ENCODE peak calls at places on chromosomes 13 and 19, in six cellular contexts. X is GM23338, F is HCT116, T is SK-N-SH, W is Panc1, A is HepG2. B is an unnamed sample.
A peak's percentile ranks its signal among the peaks of the same experiment; 100 is the strongest.

GRCh38 chr19:18802354-18802753 is 11.2 kb upstream of the COMP start:
- DNase-seq in X (peak; percentile 88), F (no peak), T (peak; percentile 51), W (no peak), A (peak; percentile 50), B (no peak)

GRCh38 chr13:86960876-86961275 is 710.3 kb upstream of the SLITRK5 start:
- DNase-seq in X (no peak), F (no peak), T (no peak), W (no peak), A (no peak), B (no peak)

GRCh38 chr19:38134538-38135149 is 89.4 kb downstream of the DPF1 start:
- DNase-seq in X (peak; percentile 81), F (no peak), T (peak; percentile 65), W (peak; percentile 25), A (peak; percentile 38), B (peak; percentile 20)

GRCh38 chr19:5448374-5448773 is 6.8 kb upstream of the ZNRF4 start:
- DNase-seq in X (no peak), F (no peak), T (no peak), W (no peak), A (no peak), B (no peak)

GRCh38 chr13:31321457-31321856 is 121.7 kb downstream of the B3GLCT start:
- DNase-seq in X (no peak), F (no peak), T (no peak), W (no peak), A (no peak), B (no peak)

GRCh38 chr13:66926200-66926850 is 303.8 kb downstream of the PCDH9 start:
- DNase-seq in X (no peak), F (no peak), T (no peak), W (no peak), A (no peak), B (no peak)

GRCh38 chr13:44884076-44884729 is 105.1 kb downstream of the NUFIP1 start:
- DNase-seq in X (no peak), F (no peak), T (no peak), W (no peak), A (no peak), B (no peak)

GRCh38 chr13:48817166-48817802 is 158.4 kb upstream of the FNDC3A start:
- DNase-seq in X (no peak), F (no peak), T (no peak), W (no peak), A (no peak), B (no peak)

GRCh38 chr13:77494226-77494625 is 41.3 kb upstream of the SCEL start:
- DNase-seq in X (no peak), F (no peak), T (no peak), W (no peak), A (no peak), B (no peak)

GRCh38 chr19:38251564-38252051 is 4.6 kb downstream of the PPP1R14A start:
- DNase-seq in X (peak; percentile 56), F (no peak), T (no peak), W (no peak), A (no peak), B (no peak)

GRCh38 chr13:99628442-99628841 is 127.2 kb downstream of the TM9SF2 start:
- DNase-seq in X (no peak), F (no peak), T (no peak), W (no peak), A (no peak), B (no peak)

GRCh38 chr19:2478324-2478755 is 2.4 kb downstream of the GADD45B start:
- DNase-seq in X (peak; percentile 78), F (no peak), T (peak; percentile 63), W (no peak), A (no peak), B (peak; percentile 88)

GRCh38 chr19:48283908-48284307 is 14.0 kb downstream of the ZNF114 start:
- DNase-seq in X (no peak), F (no peak), T (no peak), W (no peak), A (no peak), B (no peak)

GRCh38 chr19:41753936-41754529 is 1.3 kb upstream of the CEACAM6 start:
- DNase-seq in X (peak; percentile 71), F (peak; percentile 39), T (peak; percentile 49), W (no peak), A (peak; percentile 14), B (peak; percentile 28)

GRCh38 chr13:97749174-97749573 is 204.3 kb upstream of the IPO5 start:
- DNase-seq in X (peak; percentile 15), F (peak; percentile 32), T (no peak), W (no peak), A (peak; percentile 9), B (no peak)

GRCh38 chr19:7579182-7579581 is 16.5 kb upstream of the CAMSAP3 start:
- DNase-seq in X (no peak), F (no peak), T (no peak), W (no peak), A (no peak), B (no peak)

GRCh38 chr19:57829316-57829715 is 783 bp upstream of the ZNF587B start:
- DNase-seq in X (no peak), F (no peak), T (no peak), W (no peak), A (peak; percentile 59), B (no peak)

GRCh38 chr19:14054721-14055120 is 7.2 kb downstream of the PALM3 start:
- DNase-seq in X (no peak), F (no peak), T (peak; percentile 17), W (no peak), A (no peak), B (no peak)

GRCh38 chr13:20363604-20364003 is 131.5 kb upstream of the GJB6 start:
- DNase-seq in X (no peak), F (no peak), T (no peak), W (no peak), A (no peak), B (no peak)

DNA sequence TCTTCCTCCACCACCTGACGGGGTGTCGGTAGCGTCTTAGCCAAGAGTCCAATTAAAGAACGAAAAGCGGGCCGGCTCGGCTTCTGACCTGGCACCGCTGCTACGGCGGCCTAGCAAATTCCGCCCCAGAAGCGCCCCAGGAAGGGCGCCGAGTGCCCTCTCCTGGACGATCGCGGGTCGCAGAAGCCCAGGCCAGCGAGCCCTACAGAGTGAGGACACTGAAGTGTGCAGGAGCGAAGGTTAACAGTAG is 1.1 kb upstream of the KMT2B start:
- DNase-seq in X (no peak), F (no peak), T (no peak), W (no peak), A (no peak), B (no peak)
- TF ChIP-seq POLR2AphosphoS5 in X (peak; percentile 63), F (no peak), T (no peak), W (no peak), A (peak; percentile 54), B (no peak)

DNA sequence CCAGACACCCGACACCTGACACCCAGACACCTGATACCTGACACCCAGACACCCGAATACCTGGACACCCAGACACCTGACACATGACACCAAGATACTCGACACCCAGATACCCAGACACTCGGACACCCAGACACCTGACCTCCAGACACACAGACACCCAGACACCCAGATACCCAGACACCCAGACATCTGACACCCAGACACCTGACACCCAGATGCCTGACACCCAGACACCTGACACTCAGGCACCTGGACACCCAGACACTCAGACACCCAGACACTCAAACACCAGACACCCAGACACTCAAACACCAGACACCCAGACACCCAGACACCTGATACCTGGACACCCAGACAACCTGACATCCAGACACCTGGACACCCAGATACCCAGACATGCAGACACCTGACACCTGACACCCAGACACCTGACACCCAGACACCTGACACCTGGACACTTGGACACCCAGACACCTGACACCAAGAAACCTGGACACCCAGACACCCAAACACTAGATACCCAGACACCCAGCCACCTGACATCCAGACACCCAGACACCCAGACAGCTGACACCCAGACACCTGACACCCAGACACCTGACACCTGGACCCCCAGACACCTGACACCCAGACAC is 18.9 kb downstream of the C19orf12 start:
- DNase-seq in X (no peak), F (no peak), T (no peak), W (no peak), A (no peak), B (no peak)
- TF ChIP-seq REST in X (no peak), F (no peak), T (no peak), W (no peak), A (no peak), B (no peak)

DNA sequence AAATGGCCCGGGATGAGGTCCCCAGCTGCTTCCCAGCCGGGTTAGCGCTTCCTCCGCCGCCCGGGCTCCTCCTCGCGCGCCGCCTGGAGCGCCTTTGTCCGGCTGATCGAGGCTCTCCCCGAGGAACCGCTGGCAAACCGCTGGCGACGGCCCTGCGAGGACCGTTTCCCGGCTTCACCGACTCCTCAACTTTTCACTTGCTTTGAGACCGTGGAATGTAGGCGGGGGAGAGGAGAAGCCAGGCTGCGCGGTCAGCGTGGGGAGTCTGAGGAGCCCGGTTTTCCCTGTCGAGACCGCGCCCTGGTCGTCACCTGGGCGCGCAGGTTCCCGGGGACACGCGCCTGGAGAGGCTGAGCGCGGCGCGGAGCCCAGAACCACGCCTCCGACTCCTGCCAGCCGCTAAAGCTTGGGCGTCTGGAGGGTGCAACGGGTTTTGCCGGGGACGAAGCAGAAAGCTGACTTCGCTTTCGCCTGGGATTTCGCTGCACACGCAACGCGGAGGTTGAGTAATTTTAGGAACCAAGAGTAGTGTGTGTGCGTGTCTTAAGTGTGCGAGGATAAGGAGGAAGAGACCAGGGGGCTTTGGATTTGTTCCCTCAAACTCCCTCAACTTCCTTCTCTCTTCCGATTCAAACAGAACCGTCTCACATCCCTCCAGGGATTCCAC is 7.3 kb upstream of the DGKH start:
- DNase-seq in X (peak; percentile 78), F (peak; percentile 38), T (peak; percentile 76), W (no peak), A (no peak), B (peak; percentile 46)
- TF ChIP-seq POLR2AphosphoS5 in X (no peak), F (no peak), T (no peak), W (no peak), A (no peak), B (no peak)

GRCh38 chr19:55544776-55545439 is 435 bp downstream of the SBK3 start:
- DNase-seq in X (no peak), F (no peak), T (no peak), W (no peak), A (peak; percentile 35), B (no peak)

GRCh38 chr19:55549500-55550320 is 4.4 kb upstream of the SBK3 start:
- DNase-seq in X (peak; percentile 83), F (peak; percentile 34), T (no peak), W (peak; percentile 87), A (peak; percentile 64), B (no peak)

GRCh38 chr19:55545913-55546495 is 661 bp upstream of the SBK3 start:
- DNase-seq in X (no peak), F (no peak), T (no peak), W (no peak), A (peak; percentile 28), B (no peak)

GRCh38 chr19:55545443-55545842 is at the start of gene SBK3:
- DNase-seq in X (no peak), F (no peak), T (no peak), W (no peak), A (no peak), B (no peak)

DNA sequence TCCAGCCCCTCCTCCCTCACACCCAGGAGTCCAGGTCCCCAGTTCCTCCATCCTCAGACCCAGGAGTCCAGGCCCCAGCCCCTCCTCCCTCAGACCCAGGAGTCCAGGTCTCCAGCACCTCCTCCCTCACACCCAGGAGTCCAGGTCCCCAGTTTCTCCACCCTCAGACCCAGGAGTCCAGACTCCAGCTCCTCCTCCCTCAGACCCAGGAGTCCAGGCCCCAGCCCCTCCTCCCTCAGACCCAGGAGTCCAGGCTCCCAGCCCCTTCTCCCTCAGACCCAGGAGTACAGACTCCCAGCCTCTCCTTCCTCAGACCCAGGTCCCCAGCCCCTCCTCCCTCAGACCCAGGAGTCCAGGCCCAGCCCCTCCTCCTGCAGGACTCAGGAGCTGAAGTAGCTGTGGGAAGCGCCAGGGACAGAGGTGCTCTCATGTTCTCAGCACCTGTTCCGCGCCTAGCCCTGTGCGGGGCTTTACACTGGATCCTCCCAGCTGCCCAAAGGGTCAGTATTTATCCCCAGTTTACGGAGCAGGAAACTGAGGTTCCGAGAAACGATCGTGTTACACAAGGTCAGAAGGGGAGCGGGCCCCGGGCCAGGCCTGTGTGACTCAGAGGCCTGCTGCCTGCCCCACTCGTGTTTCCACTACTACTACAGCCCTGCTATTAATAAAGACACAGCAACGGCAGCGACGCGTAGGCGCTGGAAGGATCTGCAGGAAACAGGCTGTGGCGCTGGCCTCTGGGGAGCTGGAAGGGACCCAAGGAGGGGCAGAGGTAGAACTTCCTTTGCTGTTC is 1.7 kb upstream of the SBK3 start:
- DNase-seq in X (peak; percentile 46), F (no peak), T (no peak), W (peak; percentile 53), A (peak; percentile 35), B (no peak)
- TF ChIP-seq REST in X (no peak), F (no peak), T (no peak), W (no peak), A (no peak), B (no peak)